ENCODE peak calls at places on chromosome 22, in four cellular contexts. Q is neural progenitor cell, D is GM23338, O is MM.1S. Y is an unnamed sample.

GRCh38 chr22:23549198-23549595 is 30.9 kb downstream of the IGLL1 start:
- DNase-seq in Q (no peak), D (no peak), O (no peak), Y (no peak)

GRCh38 chr22:32202539-32203180 is 2.2 kb downstream of the RFPL2 start:
- DNase-seq in Q (peak), D (peak), O (peak), Y (peak)

GRCh38 chr22:40040927-40041326 is 46.2 kb downstream of the FAM83F start:
- DNase-seq in Q (no peak), D (no peak), O (no peak), Y (peak)

GRCh38 chr22:29268511-29269229 is 602 bp downstream of the EWSR1 start:
- DNase-seq in Q (peak), D (peak), O (peak), Y (peak)

GRCh38 chr22:19460036-19460435 is 12.5 kb upstream of the C22orf39 start:
- DNase-seq in Q (no peak), D (no peak), O (no peak), Y (no peak)

GRCh38 chr22:44577391-44578114 is 79.5 kb upstream of the RTL6 start:
- DNase-seq in Q (no peak), D (no peak), O (no peak), Y (no peak)

GRCh38 chr22:36586250-36586649 is 57.3 kb upstream of the EIF3D start:
- DNase-seq in Q (no peak), D (no peak), O (no peak), Y (no peak)

GRCh38 chr22:22877523-22878210 is 9.9 kb upstream of the IGLL5 start:
- DNase-seq in Q (peak), D (peak), O (peak), Y (peak)

GRCh38 chr22:19717691-19718254 is 3.5 kb downstream of the SEPTIN5 start:
- DNase-seq in Q (peak), D (peak), O (peak), Y (peak)

GRCh38 chr22:39205344-39206021 is 39.3 kb downstream of the PDGFB start:
- DNase-seq in Q (no peak), D (no peak), O (no peak), Y (peak)

GRCh38 chr22:33028191-33028700 is 29.9 kb downstream of the SYN3 start:
- DNase-seq in Q (no peak), D (no peak), O (no peak), Y (no peak)

GRCh38 chr22:36606114-36606513 is 77.1 kb upstream of the EIF3D start:
- DNase-seq in Q (no peak), D (no peak), O (no peak), Y (no peak)

GRCh38 chr22:43837666-43838065 is 24.6 kb downstream of the SULT4A1 start:
- DNase-seq in Q (no peak), D (no peak), O (no peak), Y (no peak)

GRCh38 chr22:42918500-42918899 is 61.4 kb upstream of the ARFGAP3 start:
- DNase-seq in Q (no peak), D (no peak), O (no peak), Y (no peak)

GRCh38 chr22:42780070-42780540 is 59.4 kb upstream of the A4GALT start:
- DNase-seq in Q (peak), D (peak), O (peak), Y (peak)

GRCh38 chr22:23396362-23397007 is 183.6 kb downstream of the IGLL1 start:
- DNase-seq in Q (no peak), D (no peak), O (no peak), Y (no peak)

GRCh38 chr22:44616461-44616860 is 85.5 kb upstream of the PRR5 start:
- DNase-seq in Q (no peak), D (no peak), O (no peak), Y (no peak)

GRCh38 chr22:30267382-30268302 is 991 bp upstream of the OSM start:
- DNase-seq in Q (no peak), D (no peak), O (no peak), Y (no peak)

GRCh38 chr22:24758164-24758799 is 16.2 kb downstream of the PIWIL3 start:
- DNase-seq in Q (peak), D (peak), O (peak), Y (peak)

GRCh38 chr22:29205260-29205597 is 467 bp upstream of the EMID1 start:
- DNase-seq in Q (no peak), D (peak), O (no peak), Y (no peak)

GRCh38 chr22:38572065-38572464 is 2.1 kb upstream of the DMC1 start:
- DNase-seq in Q (peak), D (peak), O (peak), Y (peak)

GRCh38 chr22:20781272-20781990 is 7.5 kb downstream of the SERPIND1 start:
- DNase-seq in Q (no peak), D (no peak), O (no peak), Y (peak)

GRCh38 chr22:38864361-38865191 is 7.4 kb downstream of the CBX6 start:
- DNase-seq in Q (no peak), D (peak), O (no peak), Y (no peak)

GRCh38 chr22:35510481-35510934 is 30.1 kb upstream of the RASD2 start:
- DNase-seq in Q (no peak), D (no peak), O (no peak), Y (no peak)

GRCh38 chr22:22484023-22484422 is 24.5 kb downstream of the ZNF280B start:
- DNase-seq in Q (no peak), D (no peak), O (no peak), Y (no peak)

GRCh38 chr22:38413085-38414008 is 41.7 kb downstream of the KCNJ4 start:
- DNase-seq in Q (no peak), D (no peak), O (no peak), Y (no peak)

GRCh38 chr22:30423296-30423958 is 2.1 kb upstream of the MTFP1 start:
- DNase-seq in Q (no peak), D (peak), O (peak), Y (no peak)

GRCh38 chr22:40039482-40039881 is 44.7 kb downstream of the FAM83F start:
- DNase-seq in Q (no peak), D (no peak), O (no peak), Y (no peak)

GRCh38 chr22:41725510-41726110 is 26.3 kb downstream of the MEI1 start:
- DNase-seq in Q (no peak), D (no peak), O (no peak), Y (peak)

GRCh38 chr22:24834845-24835570 is 29.0 kb downstream of the SGSM1 start:
- DNase-seq in Q (peak), D (peak), O (no peak), Y (peak)

GRCh38 chr22:21443735-21444421 is 23.3 kb upstream of the TMEM191C start:
- DNase-seq in Q (peak), D (no peak), O (no peak), Y (no peak)

GRCh38 chr22:19823191-19823590 is 31.5 kb downstream of the GNB1L start:
- DNase-seq in Q (no peak), D (no peak), O (no peak), Y (no peak)

GRCh38 chr22:40094449-40094848 is 83.3 kb upstream of the TNRC6B start:
- DNase-seq in Q (no peak), D (no peak), O (peak), Y (no peak)

GRCh38 chr22:23856721-23857605 is 712 bp upstream of the SLC2A11 start:
- DNase-seq in Q (peak), D (peak), O (peak), Y (no peak)

GRCh38 chr22:19877626-19878339 is 23.1 kb upstream of the GNB1L start:
- DNase-seq in Q (peak), D (no peak), O (no peak), Y (no peak)

GRCh38 chr22:47209077-47209514 is 446.6 kb downstream of the TBC1D22A start:
- DNase-seq in Q (no peak), D (no peak), O (no peak), Y (no peak)

GRCh38 chr22:47206185-47206584 is 443.7 kb downstream of the TBC1D22A start:
- DNase-seq in Q (no peak), D (no peak), O (no peak), Y (no peak)

GRCh38 chr22:47206819-47207218 is 444.4 kb downstream of the TBC1D22A start:
- DNase-seq in Q (no peak), D (no peak), O (no peak), Y (no peak)

GRCh38 chr22:47207846-47208554 is 445.6 kb downstream of the TBC1D22A start:
- DNase-seq in Q (no peak), D (no peak), O (peak), Y (no peak)

DNA sequence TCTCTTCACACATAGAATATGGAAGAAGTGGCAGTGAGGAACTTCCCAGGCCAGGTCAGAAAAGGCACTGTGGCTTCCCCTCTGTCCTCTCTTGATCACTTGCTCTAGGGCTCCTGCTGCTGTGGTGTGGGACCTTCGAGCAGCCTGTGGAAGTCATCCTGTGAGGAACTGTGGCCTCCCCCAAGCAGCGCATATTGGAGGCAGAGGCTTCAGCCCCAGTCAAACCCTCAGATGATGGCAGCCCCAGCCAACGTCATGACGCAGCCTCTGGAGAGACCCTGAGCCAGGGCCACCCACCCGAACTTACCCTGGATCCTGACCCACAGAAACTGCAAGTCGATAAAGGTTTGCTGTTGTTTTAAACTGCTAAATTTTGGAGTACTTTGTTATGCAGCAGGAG is 444.9 kb downstream of the TBC1D22A start:
- DNase-seq in Q (no peak), D (no peak), O (no peak), Y (no peak)
- TF ChIP-seq EZH2phosphoT487 in Q (no peak), D (no peak), O (no peak), Y (no peak)

DNA sequence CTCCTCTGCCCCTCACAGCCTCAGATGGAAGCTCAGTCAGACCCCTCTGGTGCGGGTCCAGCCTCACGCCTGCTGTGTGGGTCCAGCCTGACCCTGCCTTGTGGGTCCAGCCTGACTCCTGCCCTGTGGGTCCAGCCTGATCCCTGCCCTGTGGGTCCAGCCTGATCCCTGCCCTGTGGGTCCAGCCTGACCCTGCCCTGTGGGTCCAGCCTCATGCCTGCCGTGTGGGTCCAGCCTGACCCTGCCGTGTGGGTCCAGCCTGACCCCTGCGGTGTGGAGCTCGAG is 445.3 kb downstream of the BRD1 start:
- DNase-seq in Q (no peak), D (no peak), O (no peak), Y (no peak)
- H2AFZ ChIP-seq in Q (no peak), D (no peak), O (no peak), Y (no peak)

GRCh38 chr22:50693462-50693861 is 20.8 kb downstream of the SHANK3 start:
- DNase-seq in Q (no peak), D (no peak), O (no peak), Y (no peak)

GRCh38 chr22:50696251-50696798 is 23.7 kb downstream of the SHANK3 start:
- DNase-seq in Q (no peak), D (no peak), O (no peak), Y (no peak)

GRCh38 chr22:50695421-50696250 is 23.0 kb downstream of the SHANK3 start:
- DNase-seq in Q (no peak), D (no peak), O (no peak), Y (no peak)

GRCh38 chr22:50694099-50694498 is 21.5 kb downstream of the SHANK3 start:
- DNase-seq in Q (no peak), D (no peak), O (peak), Y (peak)

DNA sequence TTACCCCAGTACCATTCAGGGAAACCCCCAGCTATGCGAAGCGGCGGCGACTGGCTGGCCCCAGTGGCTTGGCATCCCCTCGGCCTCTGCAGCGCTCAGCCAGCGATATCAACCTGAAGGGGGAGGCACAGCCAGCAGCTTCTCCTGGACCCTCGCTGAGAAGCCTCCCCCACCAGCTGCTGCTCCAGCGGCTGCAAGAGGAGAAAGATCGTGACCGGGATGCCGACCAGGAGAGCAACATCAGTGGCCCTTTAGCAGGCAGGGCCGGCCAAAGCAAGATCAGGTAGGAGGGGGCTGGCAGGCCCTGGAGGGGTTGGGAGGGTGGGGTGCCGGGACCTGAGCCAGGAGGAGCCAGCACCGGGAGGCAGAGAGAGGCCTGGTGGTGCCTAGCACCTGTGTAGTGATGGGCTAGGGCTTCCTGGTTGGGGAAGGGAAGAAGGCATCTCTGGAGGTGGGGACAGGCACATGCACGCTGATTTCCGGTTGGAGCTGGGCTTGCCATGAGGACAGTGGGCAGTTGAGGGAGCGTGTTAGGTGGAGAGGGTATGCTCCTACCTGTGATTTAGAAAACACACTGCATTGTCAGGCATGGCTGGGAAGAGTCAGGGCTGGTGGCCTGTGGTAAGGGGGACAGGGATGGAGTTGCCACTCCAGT is 22.3 kb downstream of the SHANK3 start:
- DNase-seq in Q (no peak), D (no peak), O (no peak), Y (no peak)
- TF ChIP-seq EZH2phosphoT487 in Q (no peak), D (no peak), O (no peak), Y (no peak)

DNA sequence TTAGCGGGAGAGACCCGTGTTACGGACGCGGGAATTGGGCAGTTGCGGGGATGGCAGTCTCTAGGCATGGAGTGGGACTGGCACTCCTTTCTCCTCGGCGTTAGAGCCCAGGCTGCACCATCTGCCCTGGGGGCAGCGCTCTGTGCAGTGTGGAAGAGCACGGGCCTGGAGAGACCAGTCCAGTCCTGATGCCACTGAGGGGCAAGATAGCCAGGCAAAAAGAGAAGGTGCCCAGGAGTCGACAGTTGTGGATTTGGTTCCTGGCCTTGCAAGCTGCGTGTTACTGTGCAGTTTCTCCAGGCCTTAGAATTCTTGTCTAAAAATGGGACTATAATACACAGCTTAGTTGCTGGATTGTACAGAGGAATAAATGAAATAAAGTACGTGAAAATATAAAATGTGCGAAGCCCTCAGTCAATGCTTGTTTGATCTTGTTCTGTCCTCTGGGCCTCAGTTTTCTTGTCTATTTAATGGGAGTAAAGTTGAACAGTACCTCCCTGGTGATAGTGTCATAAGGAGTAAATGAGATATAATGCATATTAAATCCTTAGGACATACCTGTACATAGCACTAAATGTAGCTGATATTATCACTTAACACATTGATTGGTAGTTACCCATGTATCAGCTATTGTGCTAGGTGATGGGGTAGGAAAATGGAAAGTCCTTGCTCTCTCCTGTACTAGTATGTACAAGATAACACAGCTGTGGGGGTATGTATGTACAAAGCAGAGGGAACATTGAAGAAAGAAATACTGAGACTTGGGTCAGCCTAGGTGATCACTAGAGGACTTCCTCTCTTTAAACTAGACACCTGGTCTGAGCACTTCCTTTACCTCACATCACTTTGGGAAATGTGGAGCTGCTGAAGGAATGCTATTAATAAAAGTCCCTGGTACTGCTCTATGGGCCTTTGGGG is 1.2 kb downstream of the ATXN10 start:
- DNase-seq in Q (no peak), D (no peak), O (peak), Y (no peak)
- H2AFZ ChIP-seq in Q (no peak), D (no peak), O (peak), Y (no peak)

Y was measured in PC-3.